ENCODE peak calls at places on chromosomes 6 and 20, in five cellular contexts. R is nephron progenitor cell, J is stomach, C is astrocyte of the spinal cord, P is epithelial cell of esophagus. Z is an unnamed sample.

GRCh38 chr6:137571854-137572253 is 77.7 kb upstream of the OLIG3 start:
- DNase-seq in R (peak), P (peak), J (peak), C (peak), Z (peak)

GRCh38 chr20:25380945-25381614 is 9.6 kb downstream of the ABHD12 start:
- DNase-seq in P (no peak), R (no peak), J (no peak), C (no peak), Z (no peak)

GRCh38 chr6:119347466-119348307 is 1.9 kb downstream of the MAN1A1 start:
- DNase-seq in C (no peak), R (peak), J (peak), P (no peak), Z (peak)

GRCh38 chr6:43972915-43973304 is 154.3 kb downstream of the MRPL14 start:
- DNase-seq in C (peak), P (peak), R (no peak), J (peak), Z (peak)

GRCh38 chr6:7247828-7248227 is 65.2 kb downstream of the SSR1 start:
- DNase-seq in R (no peak), P (no peak), C (no peak), J (no peak), Z (no peak)

GRCh38 chr6:135922170-135922569 is 70.7 kb downstream of the PDE7B start:
- DNase-seq in P (peak), C (peak), J (no peak), R (peak), Z (peak)

GRCh38 chr20:62796699-62797491 is 622 bp downstream of the MRGBP start:
- DNase-seq in P (no peak), J (no peak), R (no peak), C (no peak), Z (no peak)

GRCh38 chr20:63521602-63522001 is 1.0 kb downstream of the PPDPF start:
- DNase-seq in C (no peak), R (no peak), J (no peak), P (no peak), Z (no peak)

GRCh38 chr6:149488815-149489214 is 4.0 kb upstream of the ZC3H12D start:
- DNase-seq in C (peak), R (no peak), P (peak), J (no peak), Z (no peak)

GRCh38 chr6:149493697-149494334 is 9.0 kb upstream of the ZC3H12D start:
- DNase-seq in P (peak), J (peak), C (no peak), R (no peak), Z (no peak)

GRCh38 chr6:149492798-149493165 is 8.0 kb upstream of the ZC3H12D start:
- DNase-seq in C (no peak), J (no peak), R (no peak), P (no peak), Z (no peak)

GRCh38 chr6:149487316-149487715 is 2.5 kb upstream of the ZC3H12D start:
- DNase-seq in P (no peak), C (no peak), J (no peak), R (no peak), Z (no peak)

DNA sequence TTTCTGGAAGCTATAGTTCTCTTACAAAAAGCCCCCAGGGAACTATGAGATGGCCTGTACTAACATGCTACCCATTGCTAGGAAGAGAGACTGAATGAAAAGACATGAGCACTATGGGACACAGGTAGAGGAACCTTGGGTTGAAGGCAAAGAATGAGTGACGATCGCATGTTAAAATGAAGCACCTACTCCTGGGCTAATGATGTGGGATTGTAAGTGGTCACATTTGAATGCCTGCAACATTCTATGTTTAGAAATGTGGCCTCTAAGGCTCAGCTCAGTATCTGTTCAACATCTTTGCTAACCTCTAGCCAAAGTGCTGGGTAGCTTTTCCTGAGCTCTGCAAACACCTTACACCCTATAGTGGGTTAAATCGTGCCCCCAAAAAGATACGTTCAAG is 5.2 kb upstream of the ZC3H12D start:
- DNase-seq in J (no peak), P (no peak), R (no peak), C (no peak), Z (no peak)
- TF ChIP-seq CTCF in J (no peak), P (no peak), R (no peak), C (no peak), Z (no peak)

GRCh38 chr20:58087567-58087858 is 140.9 kb downstream of the ANKRD60 start:
- DNase-seq in R (no peak), P (no peak), C (no peak), J (no peak), Z (no peak)
- TF ChIP-seq CTCF in R (peak), P (no peak), C (no peak), J (no peak), Z (no peak)

GRCh38 chr6:51049983-51050877 is 231.6 kb downstream of the TFAP2B start:
- DNase-seq in J (no peak), C (peak), R (no peak), P (peak), Z (peak)

GRCh38 chr6:51045548-51045947 is 226.9 kb downstream of the TFAP2B start:
- DNase-seq in C (no peak), R (no peak), P (peak), J (no peak), Z (no peak)

GRCh38 chr6:51049288-51049982 is 230.8 kb downstream of the TFAP2B start:
- DNase-seq in P (no peak), R (no peak), C (no peak), J (no peak), Z (no peak)
- TF ChIP-seq CTCF in P (no peak), R (no peak), C (no peak), J (no peak), Z (no peak)

DNA sequence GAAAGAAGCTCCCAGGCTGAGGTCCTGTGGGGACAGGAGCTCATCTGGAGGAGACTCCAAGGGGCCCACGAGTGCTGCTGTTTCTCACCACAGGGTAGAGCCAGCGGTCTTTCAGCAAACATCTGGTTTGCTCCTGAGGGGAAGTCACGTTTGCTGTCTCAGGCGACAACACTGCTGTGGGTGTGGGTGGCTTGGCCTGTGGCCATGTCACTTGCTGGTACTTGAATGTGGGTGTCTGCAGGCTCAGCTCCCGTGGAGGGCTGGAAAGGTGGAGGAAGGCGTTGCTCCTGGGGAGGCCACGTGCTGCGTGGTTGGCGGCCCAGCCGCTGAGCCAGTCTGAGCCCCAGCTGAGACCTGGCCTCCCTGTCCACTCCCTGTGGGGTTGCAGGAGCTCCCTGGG is 52.8 kb upstream of the MPC1 start:
- DNase-seq in J (peak), R (no peak), P (no peak), C (no peak), Z (no peak)
- TF ChIP-seq CTCF in J (no peak), R (no peak), P (peak), C (peak), Z (no peak)

GRCh38 chr6:126075335-126076071 is 89.2 kb downstream of the TRMT11 start:
- DNase-seq in R (no peak), J (no peak), P (no peak), C (no peak), Z (no peak)
- TF ChIP-seq CTCF in R (no peak), J (no peak), P (no peak), C (no peak), Z (no peak)

GRCh38 chr6:29014729-29015608 is 9.9 kb upstream of the ZNF311 start:
- DNase-seq in P (no peak), R (no peak), C (no peak), J (no peak), Z (peak)
- TF ChIP-seq CTCF in P (no peak), R (no peak), C (no peak), J (no peak), Z (no peak)

GRCh38 chr6:26568601-26569432 is 27.9 kb upstream of the ABT1 start:
- DNase-seq in C (peak), J (peak), R (peak), P (peak), Z (peak)
- TF ChIP-seq CTCF in C (peak), J (no peak), R (no peak), P (peak), Z (peak)

GRCh38 chr6:33671381-33672072 is 40.0 kb downstream of the UQCC2 start:
- DNase-seq in J (no peak), C (no peak), R (no peak), P (no peak), Z (no peak)

GRCh38 chr6:33670971-33671370 is 40.5 kb downstream of the UQCC2 start:
- DNase-seq in P (no peak), R (peak), J (no peak), C (no peak), Z (no peak)

GRCh38 chr6:33670086-33670660 is 41.3 kb downstream of the UQCC2 start:
- DNase-seq in J (no peak), C (no peak), P (no peak), R (no peak), Z (no peak)

GRCh38 chr6:33673847-33674246 is 37.7 kb downstream of the UQCC2 start:
- DNase-seq in C (no peak), P (no peak), R (no peak), J (no peak), Z (no peak)

GRCh38 chr6:33672808-33673207 is 38.7 kb downstream of the UQCC2 start:
- DNase-seq in R (peak), J (no peak), P (peak), C (peak), Z (peak)
- TF ChIP-seq CTCF in R (no peak), J (peak), P (peak), C (peak), Z (peak)

GRCh38 chr20:20203784-20204183 is 151.5 kb downstream of the CFAP61 start:
- DNase-seq in R (no peak), C (no peak), P (no peak), J (no peak), Z (no peak)
- TF ChIP-seq CTCF in R (no peak), C (no peak), P (no peak), J (no peak), Z (no peak)